ENCODE peak calls at places on chromosomes 2 and 18, in four cellular contexts. Y is D341Med, Q is amniotic stem cell, G is GM12891. R is an unnamed sample.

GRCh38 chr18:45771587-45771986 is 47.6 kb downstream of the SLC14A1 start:
- DNase-seq in G (no peak), Y (no peak), Q (peak; percentile 47), R (no peak)

GRCh38 chr2:25168256-25169072 is at the start of gene POMC:
- DNase-seq in Q (no peak), Y (peak; percentile 56), G (peak; percentile 49), R (no peak)

GRCh38 chr2:43188561-43189386 is 37.6 kb downstream of the ZFP36L2 start:
- DNase-seq in Q (no peak), Y (no peak), G (no peak), R (no peak)

GRCh38 chr18:46007165-46007564 is 40.0 kb upstream of the EPG5 start:
- DNase-seq in Y (no peak), G (no peak), Q (no peak), R (no peak)

GRCh38 chr2:70978388-70979357 is at the start of gene ANKRD53:
- DNase-seq in Q (no peak), Y (no peak), G (peak; percentile 48), R (no peak)

GRCh38 chr2:45199973-45200372 is 190.7 kb upstream of the SIX2 start:
- DNase-seq in G (no peak), Q (peak; percentile 14), Y (no peak), R (no peak)

GRCh38 chr2:68579689-68580088 is 63.7 kb upstream of the PROKR1 start:
- DNase-seq in Y (no peak), Q (no peak), G (no peak), R (no peak)

GRCh38 chr18:46675112-46675511 is 18.1 kb upstream of the LOXHD1 start:
- DNase-seq in Q (no peak), Y (no peak), G (no peak), R (no peak)

GRCh38 chr2:54966165-54966819 is 84.0 kb downstream of the RTN4 start:
- DNase-seq in G (no peak), Y (no peak), Q (no peak), R (peak; percentile 54)

GRCh38 chr2:134293719-134294537 is 40.1 kb downstream of the MGAT5 start:
- DNase-seq in Y (no peak), G (no peak), Q (no peak), R (no peak)

GRCh38 chr2:137826373-137827372 is 137.6 kb upstream of the HNMT start:
- DNase-seq in Y (no peak), Q (no peak), G (no peak), R (no peak)

GRCh38 chr2:95386031-95386430 is 16.5 kb upstream of the FAHD2A start:
- DNase-seq in Q (no peak), G (no peak), Y (no peak), R (no peak)

GRCh38 chr2:241063093-241063551 is 39.0 kb downstream of the MTERF4 start:
- DNase-seq in G (no peak), Q (no peak), Y (peak; percentile 22), R (no peak)

GRCh38 chr18:80004600-80005342 is 16.4 kb upstream of the TXNL4A start:
- DNase-seq in G (no peak), Q (no peak), Y (no peak), R (no peak)

GRCh38 chr2:47833516-47833968 is 50.6 kb downstream of the MSH6 start:
- DNase-seq in G (no peak), Y (no peak), Q (no peak), R (no peak)

GRCh38 chr2:99635710-99636431 is 146.1 kb upstream of the REV1 start:
- DNase-seq in Q (no peak), G (no peak), Y (no peak), R (no peak)

GRCh38 chr18:13216092-13216582 is 2.4 kb upstream of the LDLRAD4 start:
- DNase-seq in Q (peak; percentile 31), Y (peak; percentile 89), G (no peak), R (peak; percentile 67)

GRCh38 chr18:74271656-74272055 is 20.1 kb downstream of the CYB5A start:
- DNase-seq in Y (no peak), G (no peak), Q (no peak), R (no peak)

GRCh38 chr2:52960891-52961290 is 806.7 kb upstream of the CHAC2 start:
- DNase-seq in Q (no peak), G (no peak), Y (no peak), R (no peak)

GRCh38 chr2:223779877-223780276 is 57.5 kb downstream of the AP1S3 start:
- DNase-seq in Y (peak; percentile 66), G (peak; percentile 42), Q (no peak), R (no peak)

GRCh38 chr2:191894681-191895147 is 47.8 kb upstream of the CAVIN2 start:
- DNase-seq in G (no peak), Y (no peak), Q (peak; percentile 54), R (no peak)